ENCODE peak calls at places on chromosomes 12 and 14, in eight cellular contexts. Q, R, K, E, N, F, P and C are unnamed samples.

GRCh38 chr12:26402648-26403047 is 207.3 kb downstream of the SSPN start:
- DNase-seq in Q (peak), R (peak), K (no peak), E (peak), N (no peak), F (no peak), P (peak), C (peak)

GRCh38 chr14:66974397-66975025 is 214.7 kb upstream of the GARIN2 start:
- DNase-seq in Q (no peak), R (no peak), K (no peak), E (no peak), N (no peak), F (no peak), P (no peak), C (peak)

GRCh38 chr12:75998292-75999063 is 33.1 kb downstream of the PHLDA1 start:
- DNase-seq in Q (no peak), R (no peak), K (no peak), E (no peak), N (no peak), F (no peak), P (no peak), C (no peak)

GRCh38 chr14:47227051-47227600 is 448.3 kb downstream of the MDGA2 start:
- DNase-seq in Q (no peak), R (no peak), K (no peak), E (no peak), N (no peak), F (no peak), P (no peak), C (no peak)

GRCh38 chr12:63846249-63846967 is 1.9 kb downstream of the SRGAP1 start:
- DNase-seq in Q (no peak), R (no peak), K (no peak), E (no peak), N (no peak), F (no peak), P (no peak), C (no peak)

GRCh38 chr12:12533238-12533829 is 29.3 kb downstream of the DUSP16 start:
- DNase-seq in Q (no peak), R (peak), K (no peak), E (peak), N (peak), F (no peak), P (peak), C (no peak)

GRCh38 chr12:124836759-124837158 is 26.9 kb downstream of the SCARB1 start:
- DNase-seq in Q (no peak), R (peak), K (no peak), E (no peak), N (no peak), F (no peak), P (no peak), C (no peak)

GRCh38 chr14:22003471-22003870 is 329.9 kb upstream of the OR4E1 start:
- DNase-seq in Q (no peak), R (no peak), K (no peak), E (no peak), N (no peak), F (no peak), P (no peak), C (no peak)

GRCh38 chr14:51071851-51072250 is 23.1 kb downstream of the TRIM9 start:
- DNase-seq in Q (no peak), R (peak), K (no peak), E (no peak), N (no peak), F (no peak), P (no peak), C (no peak)

GRCh38 chr14:90583916-90584605 is 187.2 kb downstream of the CALM1 start:
- DNase-seq in Q (no peak), R (no peak), K (no peak), E (no peak), N (no peak), F (no peak), P (no peak), C (no peak)

GRCh38 chr12:112496493-112496892 is 77.7 kb downstream of the PTPN11 start:
- DNase-seq in Q (no peak), R (no peak), K (no peak), E (no peak), N (no peak), F (no peak), P (no peak), C (no peak)

GRCh38 chr14:84882830-84883229 is 647.1 kb upstream of the FLRT2 start:
- DNase-seq in Q (no peak), R (no peak), K (no peak), E (no peak), N (no peak), F (no peak), P (no peak), C (no peak)

GRCh38 chr12:116982721-116983502 is 72.2 kb downstream of the FBXW8 start:
- DNase-seq in Q (no peak), R (no peak), K (no peak), E (no peak), N (no peak), F (no peak), P (no peak), C (no peak)

GRCh38 chr12:58313091-58313855 is 371.9 kb downstream of the ATP23 start:
- DNase-seq in Q (no peak), R (no peak), K (no peak), E (no peak), N (no peak), F (no peak), P (no peak), C (no peak)

GRCh38 chr12:39441963-39442894 is 691 bp downstream of the KIF21A start:
- DNase-seq in Q (peak), R (no peak), K (peak), E (no peak), N (peak), F (peak), P (peak), C (no peak)

GRCh38 chr14:100828448-100828834 is 2.5 kb downstream of the MEG3 start:
- DNase-seq in Q (no peak), R (no peak), K (no peak), E (no peak), N (no peak), F (no peak), P (no peak), C (no peak)

GRCh38 chr12:138898-139534 is 72.4 kb downstream of the IQSEC3 start:
- DNase-seq in Q (no peak), R (no peak), K (no peak), E (no peak), N (no peak), F (no peak), P (no peak), C (no peak)

GRCh38 chr12:95096852-95097251 is 23.4 kb upstream of the NR2C1 start:
- DNase-seq in Q (no peak), R (peak), K (no peak), E (no peak), N (no peak), F (no peak), P (no peak), C (no peak)

GRCh38 chr14:76763362-76764041 is 2.2 kb downstream of the VASH1 start:
- DNase-seq in Q (no peak), R (no peak), K (no peak), E (no peak), N (no peak), F (peak), P (no peak), C (no peak)

GRCh38 chr14:79278286-79278797 is 933.0 kb downstream of the DIO2 start:
- DNase-seq in Q (no peak), R (peak), K (no peak), E (no peak), N (peak), F (no peak), P (no peak), C (no peak)

GRCh38 chr14:71004481-71004880 is 97.2 kb downstream of the PCNX1 start:
- DNase-seq in Q (no peak), R (no peak), K (no peak), E (no peak), N (no peak), F (no peak), P (no peak), C (no peak)

GRCh38 chr12:1606021-1606622 is 11.7 kb upstream of the FBXL14 start:
- DNase-seq in Q (no peak), R (peak), K (no peak), E (peak), N (peak), F (peak), P (peak), C (peak)

DNA sequence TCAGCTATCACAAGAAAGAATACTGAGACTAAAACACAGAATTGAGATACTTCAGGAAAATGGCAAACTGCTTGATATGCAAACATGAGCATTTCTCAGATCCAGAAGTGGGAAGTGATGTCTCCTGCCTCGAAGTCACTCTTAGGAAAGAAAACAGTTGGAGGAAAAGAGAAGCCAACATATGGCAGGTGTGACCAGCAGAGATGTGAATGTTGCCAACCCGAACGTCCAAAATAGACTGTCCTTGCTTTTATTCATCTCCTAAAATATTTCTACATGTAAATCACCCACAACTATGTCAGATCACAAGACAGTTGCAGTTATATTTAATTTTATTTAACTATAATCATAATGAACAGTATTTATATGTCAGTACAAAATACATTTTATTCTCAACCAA is 687.6 kb downstream of the GALC start:
- DNase-seq in Q (no peak), R (no peak), K (no peak), E (no peak), N (no peak), F (no peak), P (no peak), C (no peak)
- H3K27ac ChIP-seq in Q (no peak), R (no peak), K (no peak), E (no peak), N (no peak), F (no peak), P (no peak), C (no peak)

GRCh38 chr14:30266290-30266689 is 292.7 kb upstream of the G2E3 start:
- DNase-seq in Q (no peak), R (no peak), K (no peak), E (no peak), N (no peak), F (no peak), P (no peak), C (no peak)
- H3K27ac ChIP-seq in Q (no peak), R (no peak), K (no peak), E (no peak), N (no peak), F (no peak), P (no peak), C (no peak)

GRCh38 chr12:118513554-118513953 is 137.2 kb downstream of the SUDS3 start:
- DNase-seq in Q (no peak), R (no peak), K (no peak), E (no peak), N (no peak), F (no peak), P (no peak), C (no peak)
- H3K27ac ChIP-seq in Q (no peak), R (no peak), K (no peak), E (no peak), N (no peak), F (no peak), P (no peak), C (no peak)

GRCh38 chr14:32939254-32940065 is 781 bp downstream of the NPAS3 start:
- DNase-seq in Q (no peak), R (peak), K (peak), E (no peak), N (peak), F (peak), P (peak), C (no peak)

GRCh38 chr14:32940711-32941667 is 2.3 kb downstream of the NPAS3 start:
- DNase-seq in Q (no peak), R (no peak), K (no peak), E (no peak), N (no peak), F (no peak), P (no peak), C (no peak)

GRCh38 chr14:32941668-32942065 is 3.0 kb downstream of the NPAS3 start:
- DNase-seq in Q (no peak), R (no peak), K (no peak), E (no peak), N (no peak), F (no peak), P (no peak), C (no peak)

GRCh38 chr14:32938719-32939253 is at the start of gene NPAS3:
- DNase-seq in Q (no peak), R (peak), K (no peak), E (no peak), N (no peak), F (no peak), P (no peak), C (no peak)

DNA sequence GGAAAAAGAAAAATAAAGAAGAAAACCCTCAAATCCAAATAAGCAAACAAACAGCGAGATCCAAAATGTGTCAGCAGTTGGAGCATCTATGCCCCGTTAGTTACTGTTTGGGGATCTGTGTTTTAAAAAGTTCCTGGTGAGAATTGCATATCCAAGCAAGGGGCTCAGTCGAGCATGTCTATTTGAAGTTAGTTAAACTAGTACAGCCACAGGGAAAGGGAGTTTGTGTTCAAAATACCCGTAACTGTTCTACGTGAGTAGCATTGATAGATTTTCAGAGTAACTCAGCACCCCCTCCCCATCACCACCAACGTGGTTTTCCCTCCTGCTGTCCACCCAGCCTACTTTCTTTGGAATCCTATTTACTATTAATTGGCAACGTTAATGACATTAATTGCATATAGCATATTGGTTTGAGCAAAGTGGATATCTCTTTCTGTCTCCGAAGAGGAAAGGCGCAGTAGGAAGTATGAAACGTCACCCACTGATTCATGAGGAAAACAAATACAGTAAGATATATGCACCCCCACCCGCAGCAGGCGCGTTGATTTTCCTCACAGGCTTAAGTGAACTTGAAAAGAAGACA is 1.5 kb downstream of the NPAS3 start:
- DNase-seq in Q (no peak), R (no peak), K (no peak), E (no peak), N (no peak), F (no peak), P (no peak), C (no peak)
- H3K27ac ChIP-seq in Q (no peak), R (peak), K (peak), E (no peak), N (peak), F (peak), P (no peak), C (no peak)

DNA sequence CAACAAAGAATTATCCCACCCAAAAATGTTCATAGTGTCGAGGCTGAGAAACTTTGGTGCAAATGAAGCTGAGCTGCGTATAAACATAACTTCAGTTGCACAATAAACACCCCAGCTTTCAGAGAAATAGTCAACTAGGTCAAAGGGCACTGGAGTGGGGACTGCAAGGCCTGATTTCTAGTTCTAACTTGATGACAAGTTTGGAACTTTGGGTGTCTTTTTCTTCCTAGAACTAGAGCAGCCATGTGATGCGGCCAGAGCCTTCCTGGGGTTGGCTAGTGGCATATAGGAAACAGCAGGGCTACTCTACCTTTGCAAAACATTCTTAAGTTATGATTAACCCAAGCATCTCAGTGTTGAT is 298.4 kb upstream of the AMIGO2 start:
- DNase-seq in Q (no peak), R (no peak), K (no peak), E (no peak), N (no peak), F (no peak), P (no peak), C (no peak)
- H3K27ac ChIP-seq in Q (no peak), R (no peak), K (no peak), E (no peak), N (peak), F (no peak), P (no peak), C (peak)

DNA sequence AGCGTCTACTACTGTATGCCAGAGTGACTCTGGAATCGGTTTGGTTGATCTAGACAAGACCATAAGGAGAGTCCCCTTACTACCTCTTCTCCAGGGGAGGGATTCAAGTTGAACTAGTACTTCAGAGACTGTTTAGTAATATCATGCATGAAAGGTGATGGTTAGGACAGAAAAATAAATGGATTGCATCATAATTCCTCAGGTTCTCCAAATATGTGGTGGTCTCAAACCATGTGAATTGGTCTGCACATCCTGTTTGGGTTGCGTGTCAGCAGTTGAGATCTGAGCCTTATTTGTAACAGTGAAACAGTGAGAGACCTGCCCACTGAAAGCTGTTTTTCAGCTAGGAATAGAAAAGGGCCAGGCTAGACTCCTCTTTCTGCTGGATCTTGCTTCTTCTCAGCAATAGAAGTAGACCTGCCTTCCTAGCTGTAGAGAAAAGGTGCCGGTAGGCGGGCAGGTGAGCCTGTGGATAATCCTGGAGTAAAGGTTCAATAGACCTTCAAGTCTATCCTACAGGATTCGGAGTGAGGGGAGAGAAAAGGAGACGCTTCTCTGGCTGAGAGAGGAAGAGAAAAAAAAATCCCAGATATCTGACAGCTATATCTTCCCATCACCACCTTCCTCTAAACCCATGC is 258.5 kb upstream of the E2F7 start:
- DNase-seq in Q (no peak), R (no peak), K (no peak), E (no peak), N (no peak), F (no peak), P (no peak), C (no peak)
- H3K27ac ChIP-seq in Q (no peak), R (no peak), K (no peak), E (no peak), N (no peak), F (no peak), P (no peak), C (no peak)

GRCh38 chr12:70644836-70645235 is 7.6 kb upstream of the PTPRB start:
- DNase-seq in Q (no peak), R (no peak), K (no peak), E (no peak), N (no peak), F (no peak), P (no peak), C (no peak)
- H3K27ac ChIP-seq in Q (no peak), R (no peak), K (no peak), E (peak), N (peak), F (peak), P (no peak), C (peak)

GRCh38 chr12:121628037-121628436 is 1.7 kb downstream of the ORAI1 start:
- DNase-seq in Q (no peak), R (peak), K (no peak), E (no peak), N (peak), F (no peak), P (peak), C (no peak)
- H3K27ac ChIP-seq in Q (no peak), R (peak), K (peak), E (peak), N (peak), F (peak), P (peak), C (no peak)

GRCh38 chr12:130973109-130973508 is 19.4 kb downstream of the ADGRD1 start:
- DNase-seq in Q (no peak), R (no peak), K (no peak), E (no peak), N (no peak), F (peak), P (no peak), C (no peak)

GRCh38 chr12:130970908-130971233 is 17.2 kb downstream of the ADGRD1 start:
- DNase-seq in Q (no peak), R (no peak), K (no peak), E (no peak), N (no peak), F (no peak), P (no peak), C (no peak)

GRCh38 chr12:130970165-130970907 is 16.6 kb downstream of the ADGRD1 start:
- DNase-seq in Q (no peak), R (no peak), K (no peak), E (no peak), N (no peak), F (peak), P (no peak), C (no peak)

GRCh38 chr12:130972589-130972950 is 18.9 kb downstream of the ADGRD1 start:
- DNase-seq in Q (no peak), R (no peak), K (no peak), E (no peak), N (no peak), F (peak), P (no peak), C (no peak)

GRCh38 chr12:130971871-130972588 is 18.3 kb downstream of the ADGRD1 start:
- DNase-seq in Q (no peak), R (no peak), K (no peak), E (no peak), N (no peak), F (peak), P (no peak), C (no peak)
- H3K27ac ChIP-seq in Q (no peak), R (no peak), K (no peak), E (no peak), N (peak), F (no peak), P (no peak), C (no peak)

DNA sequence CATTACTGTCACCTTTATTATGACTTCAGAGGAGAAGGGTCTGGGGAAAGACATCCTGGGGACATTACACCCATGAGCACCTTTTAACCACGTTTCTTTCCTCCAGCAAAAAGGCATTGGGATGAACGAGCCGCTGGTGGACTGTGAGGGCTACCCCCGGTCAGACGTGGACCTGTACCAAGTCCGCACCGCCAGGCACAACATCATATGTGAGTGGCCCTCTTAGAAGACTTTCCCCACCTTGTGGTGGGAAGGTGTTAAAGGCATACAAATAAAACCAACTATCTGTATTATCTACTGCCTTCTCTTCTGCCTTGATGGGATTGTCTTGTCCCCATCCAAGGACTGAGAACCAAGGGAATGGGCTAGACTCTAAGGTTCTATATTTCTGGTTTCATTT is 6.0 kb downstream of the PSMD9 start:
- DNase-seq in Q (no peak), R (no peak), K (no peak), E (no peak), N (no peak), F (no peak), P (no peak), C (no peak)
- H3K27ac ChIP-seq in Q (peak), R (peak), K (no peak), E (peak), N (no peak), F (no peak), P (peak), C (no peak)